ENCODE peak calls at places on chromosomes 6 and 20, in eight cellular contexts. P, V, E, B, R, Q, G and J are unnamed samples.

GRCh38 chr6:150967381-150967780 is 101.9 kb downstream of the MTHFD1L start:
- DNase-seq in R (no peak), V (no peak), Q (no peak), B (no peak), E (no peak), G (no peak), P (no peak), J (no peak)

GRCh38 chr6:152368761-152369624 is 268.2 kb downstream of the SYNE1 start:
- DNase-seq in R (no peak), Q (no peak), V (no peak), G (peak), P (no peak), B (no peak), E (no peak), J (no peak)

GRCh38 chr20:56800088-56800487 is 171.0 kb downstream of the TFAP2C start:
- DNase-seq in P (no peak), B (no peak), R (no peak), Q (no peak), E (no peak), V (no peak), G (no peak), J (no peak)

GRCh38 chr6:32146687-32147086 is 5.1 kb downstream of the PRRT1 start:
- DNase-seq in V (no peak), P (no peak), G (no peak), R (no peak), Q (no peak), B (no peak), E (no peak), J (no peak)

GRCh38 chr6:138402833-138403187 is 1.2 kb upstream of the HEBP2 start:
- DNase-seq in V (no peak), Q (no peak), E (no peak), P (no peak), G (no peak), B (no peak), R (no peak), J (no peak)

GRCh38 chr6:80728830-80729229 is 622.4 kb downstream of the BCKDHB start:
- DNase-seq in E (no peak), B (no peak), V (no peak), G (no peak), P (no peak), Q (no peak), R (no peak), J (no peak)

GRCh38 chr20:9617940-9618339 is 103.5 kb downstream of the LAMP5 start:
- DNase-seq in P (no peak), B (no peak), E (peak), V (no peak), Q (no peak), R (no peak), G (peak), J (peak)

GRCh38 chr20:62361799-62362589 is 5.1 kb downstream of the LAMA5 start:
- DNase-seq in B (peak), E (no peak), V (no peak), P (no peak), R (peak), Q (no peak), G (no peak), J (no peak)

GRCh38 chr6:127690092-127690491 is 113.1 kb downstream of the C6orf58 start:
- DNase-seq in Q (no peak), B (no peak), R (no peak), V (no peak), P (no peak), E (peak), G (peak), J (peak)

GRCh38 chr20:17617868-17618672 is 48.2 kb downstream of the DSTN start:
- DNase-seq in G (no peak), V (no peak), E (no peak), P (peak), Q (no peak), B (no peak), R (peak), J (no peak)

GRCh38 chr20:31700747-31701146 is 21.9 kb downstream of the BCL2L1 start:
- DNase-seq in P (no peak), E (no peak), R (no peak), G (no peak), V (no peak), B (no peak), Q (no peak), J (no peak)

GRCh38 chr6:4178737-4179333 is 43.5 kb upstream of the ECI2 start:
- DNase-seq in B (no peak), P (no peak), Q (no peak), R (no peak), G (no peak), V (no peak), E (no peak), J (no peak)

GRCh38 chr20:24497851-24498250 is 28.4 kb downstream of the SYNDIG1 start:
- DNase-seq in Q (no peak), B (no peak), E (peak), G (peak), V (no peak), R (no peak), P (no peak), J (no peak)